ENCODE peak calls at places on chromosomes 11 and 22, in ten cellular contexts. Y, Z, S, I, G, A, X, O, F and H are unnamed samples.

GRCh38 chr11:36126703-36127102 is 162.5 kb downstream of the COMMD9 start:
- DNase-seq in Y (no peak), Z (no peak), S (no peak), I (no peak), G (no peak), A (no peak), X (no peak), O (no peak), F (no peak), H (no peak)

GRCh38 chr11:75196426-75196825 is 44.1 kb upstream of the TPBGL start:
- DNase-seq in Y (no peak), Z (no peak), S (no peak), I (no peak), G (no peak), A (no peak), X (no peak), O (no peak), F (no peak), H (no peak)

GRCh38 chr22:17774206-17774927 is at the start of gene BID:
- DNase-seq in Y (no peak), Z (peak), S (no peak), I (peak), G (no peak), A (no peak), X (no peak), O (peak), F (no peak), H (peak)

GRCh38 chr11:60926500-60926899 is 2.2 kb downstream of the TMEM132A start:
- DNase-seq in Y (no peak), Z (no peak), S (no peak), I (no peak), G (no peak), A (no peak), X (no peak), O (no peak), F (no peak), H (no peak)

GRCh38 chr11:118166641-118167040 is 9.8 kb downstream of the SCN2B start:
- DNase-seq in Y (no peak), Z (no peak), S (no peak), I (no peak), G (no peak), A (no peak), X (no peak), O (no peak), F (no peak), H (no peak)

GRCh38 chr22:48644108-48644507 is 1183.6 kb downstream of the BRD1 start:
- DNase-seq in Y (no peak), Z (no peak), S (no peak), I (no peak), G (no peak), A (no peak), X (peak), O (no peak), F (no peak), H (no peak)

GRCh38 chr22:50498322-50498861 is 9.1 kb downstream of the LMF2 start:
- DNase-seq in Y (peak), Z (no peak), S (peak), I (peak), G (peak), A (no peak), X (peak), O (peak), F (peak), H (no peak)

GRCh38 chr11:33654594-33654993 is 46.0 kb downstream of the C11orf91 start:
- DNase-seq in Y (no peak), Z (no peak), S (no peak), I (no peak), G (no peak), A (no peak), X (no peak), O (no peak), F (no peak), H (no peak)

GRCh38 chr11:122122179-122122578 is 6.2 kb upstream of the BLID start:
- DNase-seq in Y (no peak), Z (no peak), S (no peak), I (no peak), G (no peak), A (no peak), X (no peak), O (no peak), F (no peak), H (no peak)

GRCh38 chr11:31986201-31986889 is 104.5 kb upstream of the RCN1 start:
- DNase-seq in Y (no peak), Z (no peak), S (no peak), I (peak), G (no peak), A (no peak), X (no peak), O (no peak), F (no peak), H (no peak)

GRCh38 chr11:60932605-60933346 is 8.5 kb downstream of the TMEM132A start:
- DNase-seq in Y (no peak), Z (peak), S (no peak), I (no peak), G (no peak), A (no peak), X (no peak), O (no peak), F (no peak), H (no peak)

GRCh38 chr22:38423512-38424503 is 31.2 kb downstream of the KCNJ4 start:
- DNase-seq in Y (no peak), Z (no peak), S (no peak), I (no peak), G (no peak), A (no peak), X (no peak), O (no peak), F (no peak), H (no peak)

GRCh38 chr11:46356911-46357482 is 9.7 kb downstream of the DGKZ start:
- DNase-seq in Y (peak), Z (no peak), S (no peak), I (no peak), G (no peak), A (no peak), X (no peak), O (no peak), F (no peak), H (no peak)

GRCh38 chr22:41818596-41818995 is 14.3 kb upstream of the SREBF2 start:
- DNase-seq in Y (no peak), Z (no peak), S (no peak), I (no peak), G (no peak), A (no peak), X (no peak), O (no peak), F (no peak), H (no peak)

GRCh38 chr11:100681064-100681502 is 6.0 kb upstream of the ARHGAP42 start:
- DNase-seq in Y (no peak), Z (peak), S (peak), I (peak), G (no peak), A (peak), X (peak), O (no peak), F (peak), H (no peak)